ENCODE peak calls at places on chromosomes 11 and 22, in ten cellular contexts. P is fibroblast of lung; D is progenitor cell of endocrine pancreas; X is foreskin melanocyte; M is neural crest cell; H is activated naive CD8-positive, alpha-beta T cell treated with anti-CD3 and anti-CD28 coated beads, Interleukin-2, amount 50 U/mL, for 24 hours; B is ureter; R is GM23248; G is NCI-H2171; V is memory B cell. J is an unnamed sample.

GRCh38 chr22:20919718-20920117 is 2.5 kb downstream of the CRKL start:
- DNase-seq in D (no peak), G (no peak), P (peak; percentile 36), B (no peak), R (peak; percentile 37), X (no peak), H (no peak), V (no peak), M (no peak), J (no peak)

GRCh38 chr22:19807914-19808872 is 46.5 kb downstream of the GNB1L start:
- DNase-seq in P (no peak), V (no peak), M (no peak), R (no peak), G (no peak), D (no peak), H (no peak), B (no peak), X (no peak), J (no peak)

GRCh38 chr11:79314906-79315689 is 125.7 kb downstream of the TENM4 start:
- DNase-seq in P (peak; percentile 27), X (no peak), D (peak; percentile 21), R (peak; percentile 14), V (no peak), H (no peak), M (peak; percentile 23), G (no peak), B (no peak), J (no peak)

GRCh38 chr11:75717608-75718403 is at the start of gene MOGAT2:
- DNase-seq in D (no peak), V (no peak), R (no peak), P (no peak), H (no peak), G (no peak), X (no peak), B (peak; percentile 56), M (no peak), J (no peak)

GRCh38 chr22:25747245-25747944 is 5.4 kb downstream of the MYO18B start:
- DNase-seq in R (peak; percentile 97), P (peak; percentile 99), X (no peak), H (no peak), D (no peak), G (no peak), B (peak; percentile 71), M (no peak), V (no peak), J (no peak)

GRCh38 chr11:9574556-9574805 is 1.0 kb downstream of the WEE1 start:
- DNase-seq in P (peak; percentile 36), G (no peak), H (peak; percentile 23), D (no peak), R (no peak), X (no peak), V (peak; percentile 25), B (peak; percentile 51), M (no peak), J (peak; percentile 45)

GRCh38 chr22:47084226-47084625 is 321.8 kb downstream of the TBC1D22A start:
- DNase-seq in M (no peak), R (no peak), G (no peak), H (no peak), D (no peak), B (no peak), P (no peak), X (no peak), V (no peak), J (no peak)

GRCh38 chr11:126347751-126348628 is 7.5 kb upstream of the ST3GAL4 start:
- DNase-seq in X (no peak), G (no peak), H (no peak), V (no peak), B (no peak), D (no peak), R (no peak), M (no peak), P (no peak), J (no peak)

GRCh38 chr11:3051435-3052108 is 5.7 kb downstream of the CARS1 start:
- DNase-seq in V (no peak), D (no peak), X (no peak), G (no peak), M (no peak), P (no peak), B (no peak), R (no peak), H (no peak), J (no peak)

GRCh38 chr11:32137263-32137662 is 46.4 kb downstream of the RCN1 start:
- DNase-seq in D (no peak), X (peak; percentile 22), B (no peak), R (peak; percentile 96), P (peak; percentile 98), H (no peak), V (no peak), M (no peak), G (no peak), J (no peak)

GRCh38 chr11:129590753-129591475 is 215.3 kb downstream of the BARX2 start:
- DNase-seq in R (no peak), X (no peak), V (no peak), M (no peak), B (no peak), H (no peak), P (no peak), G (no peak), D (no peak), J (no peak)

GRCh38 chr11:76577921-76578654 is 92.5 kb downstream of the LRRC32 start:
- DNase-seq in X (no peak), V (no peak), G (no peak), D (no peak), P (no peak), R (no peak), H (no peak), M (no peak), B (no peak), J (no peak)

GRCh38 chr11:122697636-122698167 is 42.2 kb downstream of the UBASH3B start:
- DNase-seq in M (no peak), P (peak; percentile 65), X (no peak), V (peak; percentile 20), G (no peak), H (no peak), B (no peak), R (peak; percentile 62), D (no peak), J (no peak)

GRCh38 chr22:41047741-41048140 is 44.7 kb upstream of the EP300 start:
- DNase-seq in H (no peak), B (no peak), M (no peak), R (no peak), X (no peak), V (no peak), G (no peak), D (no peak), P (no peak), J (no peak)

GRCh38 chr22:44828193-44828592 is 75.8 kb downstream of the ARHGAP8 start:
- DNase-seq in V (no peak), B (no peak), P (no peak), M (peak; percentile 57), D (no peak), H (peak; percentile 43), X (no peak), G (no peak), R (peak; percentile 30), J (no peak)

GRCh38 chr11:124718801-124719200 is 20.9 kb upstream of the NRGN start:
- DNase-seq in P (no peak), B (no peak), G (no peak), H (no peak), M (no peak), R (no peak), V (no peak), D (no peak), X (no peak), J (no peak)

GRCh38 chr11:57476223-57476882 is 16.0 kb downstream of the RTN4RL2 start:
- DNase-seq in G (no peak), P (no peak), R (no peak), B (no peak), D (no peak), V (peak; percentile 56), H (peak; percentile 38), X (no peak), M (no peak), J (peak; percentile 69)

GRCh38 chr11:66336234-66337102 is at the start of gene RIN1:
- DNase-seq in G (peak; percentile 92), H (peak; percentile 84), R (peak; percentile 98), X (peak; percentile 80), B (peak; percentile 82), D (no peak), V (no peak), M (no peak), P (peak; percentile 99), J (peak; percentile 66)

GRCh38 chr22:25130462-25130861 is 69.2 kb upstream of the CRYBB3 start:
- DNase-seq in M (no peak), B (no peak), R (no peak), G (no peak), H (no peak), D (no peak), P (no peak), X (no peak), V (no peak), J (no peak)

GRCh38 chr11:17393472-17393871 is 5.0 kb upstream of the KCNJ11 start:
- DNase-seq in H (no peak), D (no peak), R (no peak), B (no peak), X (no peak), V (no peak), M (no peak), P (no peak), G (no peak), J (no peak)